ENCODE peak calls at places on chromosome X, in eight cellular contexts. R, H, O, T, Q, C, Z and F are unnamed samples.

GRCh38 chrX:144637731-144638130 is 609.6 kb upstream of the SPANXN1 start:
- DNase-seq in R (no peak), H (no peak), O (no peak), T (no peak), Q (no peak), C (no peak), Z (no peak), F (no peak)

GRCh38 chrX:53605004-53605403 is 81.5 kb downstream of the HUWE1 start:
- DNase-seq in R (no peak), H (no peak), O (no peak), T (peak), Q (no peak), C (no peak), Z (no peak), F (no peak)

GRCh38 chrX:140091276-140091886 is 126.1 kb upstream of the CXorf66 start:
- DNase-seq in R (peak), H (no peak), O (no peak), T (peak), Q (peak), C (no peak), Z (peak), F (no peak)

GRCh38 chrX:53479295-53479694 is 45.1 kb upstream of the HSD17B10 start:
- DNase-seq in R (no peak), H (no peak), O (no peak), T (no peak), Q (no peak), C (no peak), Z (peak), F (no peak)

GRCh38 chrX:153927686-153927935 is 1.5 kb upstream of the ARHGAP4 start:
- DNase-seq in R (no peak), H (no peak), O (no peak), T (no peak), Q (no peak), C (no peak), Z (no peak), F (no peak)

GRCh38 chrX:139762400-139763183 is 54.6 kb upstream of the MCF2 start:
- DNase-seq in R (no peak), H (no peak), O (no peak), T (no peak), Q (no peak), C (peak), Z (no peak), F (no peak)

GRCh38 chrX:143788265-143788664 is 67.7 kb upstream of the SPANXN2 start:
- DNase-seq in R (no peak), H (no peak), O (no peak), T (peak), Q (no peak), C (no peak), Z (peak), F (no peak)

GRCh38 chrX:146907391-146908240 is 93.1 kb upstream of the CXorf51A start:
- DNase-seq in R (no peak), H (no peak), O (no peak), T (peak), Q (no peak), C (no peak), Z (no peak), F (no peak)

GRCh38 chrX:45154033-45154360 is 46.7 kb downstream of the DIPK2B start:
- DNase-seq in R (no peak), H (no peak), O (no peak), T (no peak), Q (no peak), C (no peak), Z (no peak), F (no peak)

GRCh38 chrX:24026403-24026801 is 584 bp downstream of the KLHL15 start:
- DNase-seq in R (no peak), H (no peak), O (no peak), T (peak), Q (no peak), C (no peak), Z (peak), F (no peak)

GRCh38 chrX:46185923-46186810 is 359.1 kb downstream of the ZNF674 start:
- DNase-seq in R (no peak), H (no peak), O (no peak), T (no peak), Q (no peak), C (no peak), Z (no peak), F (no peak)

GRCh38 chrX:31036895-31037294 is 34.9 kb downstream of the FTHL17 start:
- DNase-seq in R (peak), H (peak), O (peak), T (peak), Q (no peak), C (peak), Z (peak), F (no peak)

GRCh38 chrX:1327651-1328304 is 8.8 kb upstream of the IL3RA start:
- DNase-seq in R (no peak), H (no peak), O (no peak), T (no peak), Q (no peak), C (no peak), Z (no peak), F (no peak)

GRCh38 chrX:129980540-129981206 is 1.8 kb upstream of the BCORL1 start:
- DNase-seq in R (peak), H (no peak), O (peak), T (peak), Q (no peak), C (peak), Z (peak), F (no peak)

GRCh38 chrX:47658301-47658683 is 688 bp downstream of the UXT start:
- DNase-seq in R (no peak), H (no peak), O (no peak), T (no peak), Q (no peak), C (no peak), Z (no peak), F (no peak)

GRCh38 chrX:21989415-21989814 is 42.7 kb upstream of the PHEX start:
- DNase-seq in R (peak), H (no peak), O (no peak), T (no peak), Q (no peak), C (no peak), Z (no peak), F (no peak)

GRCh38 chrX:79601336-79602131 is 234.4 kb upstream of the ITM2A start:
- DNase-seq in R (no peak), H (no peak), O (no peak), T (no peak), Q (no peak), C (no peak), Z (peak), F (no peak)

GRCh38 chrX:72255445-72255844 is 16.6 kb upstream of the ERCC6L start:
- DNase-seq in R (no peak), H (no peak), O (peak), T (no peak), Q (no peak), C (no peak), Z (peak), F (no peak)

GRCh38 chrX:39809326-39809725 is 288.4 kb downstream of the BCOR start:
- DNase-seq in R (no peak), H (no peak), O (no peak), T (peak), Q (no peak), C (no peak), Z (no peak), F (no peak)

GRCh38 chrX:48531359-48531954 is 8.1 kb upstream of the TBC1D25 start:
- DNase-seq in R (no peak), H (no peak), O (no peak), T (peak), Q (no peak), C (no peak), Z (no peak), F (no peak)

GRCh38 chrX:28787206-28787605 is 200.0 kb downstream of the IL1RAPL1 start:
- DNase-seq in R (no peak), H (no peak), O (no peak), T (peak), Q (no peak), C (no peak), Z (no peak), F (no peak)

GRCh38 chrX:81308086-81308852 is 106.4 kb downstream of the SH3BGRL start:
- DNase-seq in R (no peak), H (peak), O (no peak), T (no peak), Q (no peak), C (no peak), Z (no peak), F (no peak)

GRCh38 chrX:128975716-128976115 is 547.6 kb downstream of the SMARCA1 start:
- DNase-seq in R (peak), H (no peak), O (no peak), T (peak), Q (no peak), C (no peak), Z (peak), F (no peak)

GRCh38 chrX:11557120-11557519 is 108.6 kb downstream of the ARHGAP6 start:
- DNase-seq in R (no peak), H (no peak), O (no peak), T (peak), Q (no peak), C (no peak), Z (no peak), F (no peak)

GRCh38 chrX:137051978-137052640 is 18.3 kb upstream of the GPR101 start:
- DNase-seq in R (peak), H (peak), O (peak), T (peak), Q (peak), C (peak), Z (peak), F (no peak)

GRCh38 chrX:17703201-17703600 is 34.1 kb upstream of the SCML1 start:
- DNase-seq in R (no peak), H (no peak), O (no peak), T (no peak), Q (no peak), C (no peak), Z (no peak), F (no peak)

GRCh38 chrX:42708222-42708621 is 69.7 kb downstream of the PPP1R2C start:
- DNase-seq in R (no peak), H (no peak), O (no peak), T (peak), Q (no peak), C (no peak), Z (no peak), F (no peak)

GRCh38 chrX:11588097-11588496 is 77.6 kb downstream of the ARHGAP6 start:
- DNase-seq in R (no peak), H (no peak), O (no peak), T (no peak), Q (no peak), C (no peak), Z (no peak), F (no peak)

GRCh38 chrX:40320819-40321218 is 223.1 kb upstream of the BCOR start:
- DNase-seq in R (no peak), H (no peak), O (no peak), T (no peak), Q (no peak), C (no peak), Z (no peak), F (no peak)

GRCh38 chrX:74535211-74535621 is 79.2 kb downstream of the RLIM start:
- DNase-seq in R (no peak), H (no peak), O (no peak), T (peak), Q (no peak), C (no peak), Z (peak), F (no peak)

GRCh38 chrX:142244568-142244967 is 39.5 kb upstream of the MAGEC2 start:
- DNase-seq in R (no peak), H (no peak), O (no peak), T (no peak), Q (no peak), C (no peak), Z (no peak), F (no peak)

GRCh38 chrX:38513087-38513742 is 48.1 kb upstream of the TSPAN7 start:
- DNase-seq in R (no peak), H (no peak), O (no peak), T (no peak), Q (no peak), C (no peak), Z (peak), F (no peak)

GRCh38 chrX:37830371-37830770 is 17.0 kb downstream of the DYNLT3 start:
- DNase-seq in R (no peak), H (no peak), O (no peak), T (no peak), Q (no peak), C (no peak), Z (peak), F (no peak)

GRCh38 chrX:121570072-121570841 is 522.8 kb downstream of the GLUD2 start:
- DNase-seq in R (no peak), H (no peak), O (no peak), T (peak), Q (no peak), C (no peak), Z (no peak), F (no peak)

GRCh38 chrX:33041141-33041540 is 170.2 kb downstream of the DMD start:
- DNase-seq in R (no peak), H (no peak), O (no peak), T (no peak), Q (no peak), C (no peak), Z (no peak), F (no peak)